ENCODE peak calls at places on chromosomes 3 and 15, in seven cellular contexts. I is GM12891, X is NB4, L is transverse colon, Z is IMR-90, K is uterus, T is HCT116. N is an unnamed sample.

GRCh38 chr15:66834863-66835557 is 133.0 kb downstream of the SMAD6 start:
- DNase-seq in I (no peak), X (no peak), L (no peak), Z (no peak), K (no peak), T (no peak), N (no peak)

GRCh38 chr3:153215971-153216370 is 53.9 kb downstream of the RAP2B start:
- DNase-seq in I (no peak), X (no peak), L (no peak), Z (no peak), K (no peak), T (no peak), N (no peak)

GRCh38 chr3:13111874-13112520 is 38.8 kb upstream of the IQSEC1 start:
- DNase-seq in I (no peak), X (no peak), L (peak), Z (no peak), K (no peak), T (no peak), N (no peak)

GRCh38 chr3:8563597-8563996 is 62.0 kb downstream of the LMCD1 start:
- DNase-seq in I (no peak), X (no peak), L (no peak), Z (no peak), K (no peak), T (no peak), N (no peak)

GRCh38 chr3:29822051-29822450 is 541.2 kb downstream of the RBMS3 start:
- DNase-seq in I (no peak), X (no peak), L (no peak), Z (peak), K (no peak), T (no peak), N (no peak)

GRCh38 chr3:18964640-18965039 is 183.7 kb upstream of the KCNH8 start:
- DNase-seq in I (no peak), X (no peak), L (no peak), Z (no peak), K (no peak), T (no peak), N (no peak)

GRCh38 chr3:188243124-188243795 is 89.3 kb downstream of the LPP start:
- DNase-seq in I (no peak), X (no peak), L (no peak), Z (peak), K (no peak), T (no peak), N (no peak)

GRCh38 chr3:143084856-143085731 is 34.5 kb upstream of the CHST2 start:
- DNase-seq in I (no peak), X (peak), L (no peak), Z (peak), K (no peak), T (no peak), N (peak)

GRCh38 chr15:72197460-72198409 is at the start of gene GRAMD2A:
- DNase-seq in I (peak), X (no peak), L (peak), Z (no peak), K (no peak), T (peak), N (no peak)

GRCh38 chr3:36166477-36166876 is 213.8 kb upstream of the STAC start:
- DNase-seq in I (no peak), X (no peak), L (no peak), Z (no peak), K (no peak), T (peak), N (peak)

GRCh38 chr15:100318880-100319279 is 22.9 kb downstream of the ADAMTS17 start:
- DNase-seq in I (no peak), X (no peak), L (no peak), Z (no peak), K (no peak), T (no peak), N (no peak)

GRCh38 chr3:72343078-72343477 is 505.2 kb downstream of the SHQ1 start:
- DNase-seq in I (no peak), X (peak), L (no peak), Z (peak), K (no peak), T (no peak), N (peak)

GRCh38 chr3:12194209-12194608 is 35.5 kb upstream of the TIMP4 start:
- DNase-seq in I (no peak), X (peak), L (no peak), Z (peak), K (no peak), T (peak), N (no peak)

GRCh38 chr3:18238721-18239331 is 186.3 kb downstream of the SATB1 start:
- DNase-seq in I (no peak), X (no peak), L (no peak), Z (no peak), K (no peak), T (no peak), N (no peak)

GRCh38 chr3:163523375-163523774 is 1554.9 kb downstream of the SI start:
- DNase-seq in I (no peak), X (no peak), L (no peak), Z (no peak), K (no peak), T (no peak), N (no peak)

GRCh38 chr3:12343091-12343494 is 54.2 kb downstream of the PPARG start:
- DNase-seq in I (no peak), X (no peak), L (no peak), Z (peak), K (no peak), T (no peak), N (no peak)

GRCh38 chr3:183233986-183234385 is 19.1 kb upstream of the B3GNT5 start:
- DNase-seq in I (no peak), X (no peak), L (no peak), Z (no peak), K (no peak), T (no peak), N (no peak)

GRCh38 chr3:95097493-95097892 is 1034.6 kb downstream of the NSUN3 start:
- DNase-seq in I (no peak), X (peak), L (peak), Z (no peak), K (no peak), T (no peak), N (no peak)

GRCh38 chr3:77381426-77381825 is 341.5 kb downstream of the ROBO2 start:
- DNase-seq in I (no peak), X (no peak), L (no peak), Z (no peak), K (no peak), T (no peak), N (no peak)

GRCh38 chr3:197298858-197299854 is 744 bp upstream of the DLG1 start:
- DNase-seq in I (peak), X (peak), L (peak), Z (no peak), K (peak), T (peak), N (peak)
- TF ChIP-seq POLR2A in I (no peak), X (no peak), L (peak), Z (no peak), K (no peak), T (no peak), N (peak)

DNA sequence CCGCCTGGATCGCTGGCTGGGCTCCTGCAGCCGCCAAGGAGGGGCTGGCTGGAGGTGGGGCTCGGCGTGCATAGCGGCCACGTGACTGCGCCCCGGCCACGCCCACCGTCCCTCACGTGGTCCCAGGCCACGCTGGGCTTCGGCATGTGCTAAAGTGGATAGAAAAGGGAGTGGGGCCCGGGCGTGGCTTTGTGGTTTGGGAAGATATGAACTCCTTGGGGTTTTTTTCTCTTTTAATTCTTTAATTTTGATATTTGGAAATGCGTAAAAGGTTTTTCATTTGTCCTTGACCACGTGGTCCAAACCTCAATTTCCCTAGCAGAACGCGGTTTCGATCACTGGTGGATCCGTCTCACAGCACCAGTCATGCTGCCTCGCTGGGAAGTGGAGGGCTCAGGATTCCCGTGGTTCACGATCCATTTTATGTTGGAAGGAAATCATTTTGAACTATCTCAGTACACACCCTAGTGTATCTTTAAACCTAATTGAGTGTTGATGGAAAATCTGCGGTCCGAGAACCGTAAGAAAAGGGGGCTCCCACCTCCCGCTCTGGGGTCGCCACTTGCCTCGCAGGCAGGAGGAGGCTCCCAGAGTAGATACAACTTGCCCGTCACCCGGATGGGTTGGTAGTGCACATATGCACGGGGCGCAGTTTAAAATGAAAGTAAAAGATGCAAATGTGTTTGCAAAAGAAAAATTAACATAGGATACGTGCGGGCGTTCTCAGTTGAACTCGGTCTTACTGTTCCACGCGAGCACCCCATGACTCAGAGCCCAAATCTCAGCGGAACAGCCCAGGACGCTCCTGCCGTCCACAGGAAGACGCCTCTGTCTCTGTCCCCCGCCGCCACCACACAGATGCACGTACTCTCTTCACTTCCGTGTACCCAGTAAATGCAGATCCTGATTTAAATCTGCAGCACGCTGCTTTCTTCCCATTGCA is 141.9 kb downstream of the PGPEP1L start:
- DNase-seq in I (peak), X (peak), L (peak), Z (peak), K (peak), T (peak), N (peak)
- TF ChIP-seq POLR2A in I (peak), X (peak), L (no peak), Z (peak), K (no peak), T (peak), N (peak)

GRCh38 chr3:69084668-69085542 is at the start of gene ARL6IP5:
- DNase-seq in I (no peak), X (peak), L (peak), Z (peak), K (peak), T (peak), N (peak)

GRCh38 chr3:69088033-69088432 is 3.3 kb downstream of the ARL6IP5 start:
- DNase-seq in I (no peak), X (no peak), L (no peak), Z (peak), K (no peak), T (no peak), N (no peak)

GRCh38 chr3:69085543-69086132 is 901 bp downstream of the ARL6IP5 start:
- DNase-seq in I (no peak), X (peak), L (peak), Z (no peak), K (peak), T (no peak), N (no peak)

GRCh38 chr3:69087030-69087791 is 2.5 kb downstream of the ARL6IP5 start:
- DNase-seq in I (no peak), X (no peak), L (no peak), Z (no peak), K (no peak), T (no peak), N (no peak)

GRCh38 chr3:69086133-69086722 is 1.5 kb downstream of the ARL6IP5 start:
- DNase-seq in I (no peak), X (peak), L (peak), Z (peak), K (peak), T (peak), N (peak)
- TF ChIP-seq POLR2A in I (no peak), X (no peak), L (peak), Z (no peak), K (peak), T (no peak), N (no peak)

GRCh38 chr15:62389887-62390792 is 225.1 kb upstream of the C2CD4B start:
- DNase-seq in I (peak), X (peak), L (peak), Z (peak), K (peak), T (peak), N (peak)
- TF ChIP-seq POLR2A in I (peak), X (peak), L (peak), Z (peak), K (peak), T (peak), N (peak)

DNA sequence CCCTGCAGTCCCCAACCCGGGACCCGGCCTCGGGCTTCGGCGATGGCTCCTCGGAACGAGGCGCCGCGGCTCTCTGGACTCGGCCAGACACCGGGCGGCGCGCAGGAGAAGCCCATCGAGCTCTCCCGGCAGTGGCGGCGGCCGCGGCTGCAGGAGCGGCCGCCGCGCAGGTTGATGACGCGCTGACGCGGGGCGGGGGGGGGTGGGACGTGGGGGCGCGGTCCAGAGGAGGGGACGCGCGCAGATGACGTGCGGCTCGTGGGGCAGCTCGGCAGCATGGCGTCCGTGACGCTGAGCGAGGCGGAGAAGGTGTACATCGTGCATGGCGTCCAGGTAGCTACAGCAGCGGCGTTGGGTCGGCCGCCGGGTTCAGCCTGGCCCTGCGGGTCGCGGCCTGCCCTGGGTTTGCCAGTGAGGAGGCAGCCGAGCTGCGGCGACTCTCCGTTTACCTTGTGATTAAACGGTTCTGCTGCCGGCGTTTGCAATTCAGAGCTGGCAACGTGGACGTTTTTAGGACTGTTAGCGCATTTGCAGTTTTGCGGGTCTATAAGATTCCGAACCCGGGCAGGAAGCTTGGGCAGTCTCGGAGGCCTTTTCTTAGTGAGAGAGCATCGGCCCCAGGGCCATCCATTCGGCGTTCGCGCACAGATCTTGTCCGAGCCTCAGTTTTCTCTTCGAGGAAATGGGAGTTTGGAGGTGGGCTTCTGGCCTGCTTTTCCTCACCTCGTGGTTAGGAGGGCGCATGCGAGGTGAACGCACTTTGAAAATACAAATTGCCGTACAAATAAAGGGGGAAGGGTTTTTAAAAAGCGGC is at the start of the genes EXOSC7 and ZDHHC3:
- DNase-seq in I (peak), X (peak), L (peak), Z (peak), K (peak), T (peak), N (peak)
- TF ChIP-seq POLR2A in I (peak), X (peak), L (peak), Z (peak), K (peak), T (peak), N (peak)

GRCh38 chr3:53132347-53132746 is 2.1 kb upstream of the RFT1 start:
- DNase-seq in I (no peak), X (no peak), L (peak), Z (no peak), K (no peak), T (no peak), N (no peak)

GRCh38 chr3:53131136-53131495 is 881 bp upstream of the RFT1 start:
- DNase-seq in I (no peak), X (no peak), L (no peak), Z (no peak), K (no peak), T (no peak), N (no peak)

GRCh38 chr3:53126646-53127045 is 3.6 kb downstream of the RFT1 start:
- DNase-seq in I (no peak), X (peak), L (no peak), Z (no peak), K (no peak), T (no peak), N (no peak)

GRCh38 chr3:53129344-53129743 is 891 bp downstream of the RFT1 start:
- DNase-seq in I (no peak), X (peak), L (no peak), Z (no peak), K (no peak), T (no peak), N (no peak)

DNA sequence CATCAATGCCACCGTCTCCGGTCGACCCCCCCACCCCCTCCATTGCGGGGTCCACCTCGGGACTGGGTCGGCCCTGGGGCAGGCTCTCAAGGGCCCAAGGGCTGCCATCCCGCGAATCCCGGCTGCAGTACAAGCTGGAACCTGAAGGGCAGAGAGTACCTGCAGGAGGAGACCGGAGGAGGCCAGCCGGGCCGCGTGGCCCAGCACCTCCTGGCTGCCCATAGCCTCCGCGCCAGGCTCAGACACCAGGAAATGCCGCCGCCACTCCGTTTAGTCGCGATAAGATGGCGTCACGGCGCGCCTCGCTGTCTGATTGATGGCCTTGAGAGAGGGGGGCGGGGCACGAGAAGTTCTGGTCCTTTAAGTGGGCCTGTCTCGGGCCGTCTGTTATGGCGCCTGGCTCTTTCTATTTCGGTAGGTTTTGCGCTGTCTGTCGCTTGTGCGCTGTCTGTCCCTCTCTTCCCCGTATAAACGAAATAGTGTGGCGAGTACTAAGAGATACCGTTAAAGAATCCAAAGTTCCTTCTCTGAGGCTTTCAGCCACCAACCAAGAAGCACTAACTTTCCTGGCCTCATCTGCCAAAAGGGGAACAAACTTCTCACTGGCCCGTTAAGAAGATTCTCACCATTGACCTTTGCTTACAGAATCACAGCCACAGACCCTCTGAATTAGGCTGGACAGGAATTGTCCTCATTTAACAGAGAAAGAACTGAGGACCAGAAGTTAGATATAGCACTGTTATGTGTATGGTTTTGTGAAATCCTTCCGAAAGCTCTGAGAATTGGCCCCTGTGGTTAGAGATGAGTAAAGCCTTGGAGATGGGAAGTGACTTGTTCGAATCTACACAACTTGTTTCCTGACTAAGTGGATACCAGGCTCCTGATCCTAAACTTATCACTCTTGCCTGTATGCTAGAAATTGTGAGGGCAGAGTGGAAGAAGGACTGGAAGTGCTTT is at the start of gene RFT1:
- DNase-seq in I (peak), X (peak), L (peak), Z (peak), K (peak), T (peak), N (peak)
- TF ChIP-seq POLR2A in I (peak), X (peak), L (peak), Z (peak), K (peak), T (peak), N (peak)

GRCh38 chr3:130854208-130854864 is 39.5 kb upstream of the ATP2C1 start:
- DNase-seq in I (no peak), X (no peak), L (no peak), Z (no peak), K (no peak), T (no peak), N (no peak)

DNA sequence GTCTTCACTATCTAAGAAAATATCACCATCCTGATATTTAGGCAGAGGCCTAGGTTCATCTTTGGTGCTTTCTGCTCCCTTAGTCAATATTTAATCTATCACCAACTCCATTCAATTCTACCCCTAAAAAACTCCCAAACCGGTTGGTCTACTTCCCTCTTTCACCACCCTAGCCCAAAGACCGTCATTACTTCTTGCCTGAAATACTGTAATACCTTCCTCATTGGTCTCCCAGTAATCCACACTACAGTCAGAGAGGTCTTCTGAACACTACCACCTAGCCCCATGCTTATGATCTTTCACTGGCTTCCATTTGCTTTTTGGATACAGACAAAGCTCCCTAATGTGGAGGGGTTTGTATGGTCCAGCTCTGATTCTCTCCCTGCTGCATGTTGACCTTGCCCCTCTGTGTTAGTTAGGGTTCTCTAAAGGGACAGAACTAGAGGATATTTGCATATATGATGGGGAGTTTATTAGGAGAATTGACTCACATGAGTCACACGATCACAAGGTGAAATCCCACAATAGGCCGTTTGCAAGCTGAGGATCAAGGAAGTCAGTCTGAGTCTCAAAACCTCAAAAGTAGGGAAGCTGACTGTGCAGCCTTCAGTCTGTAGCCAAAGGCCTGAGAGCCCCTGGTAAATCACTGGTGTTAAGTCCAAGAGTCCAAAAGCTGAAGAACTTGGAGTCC is 36.4 kb upstream of the ATP2C1 start:
- DNase-seq in I (no peak), X (peak), L (no peak), Z (no peak), K (no peak), T (no peak), N (no peak)
- TF ChIP-seq POLR2A in I (no peak), X (no peak), L (no peak), Z (no peak), K (no peak), T (no peak), N (no peak)

GRCh38 chr15:90860942-90861675 is 7.3 kb upstream of the FURIN start:
- DNase-seq in I (no peak), X (peak), L (no peak), Z (no peak), K (no peak), T (no peak), N (no peak)
- TF ChIP-seq POLR2A in I (no peak), X (no peak), L (no peak), Z (no peak), K (no peak), T (no peak), N (no peak)